ENCODE peak calls at places on chromosome 13, in seven cellular contexts. One of them, this sample, is unnamed. For H3K4me1, H3K36me3 and H3K27me3, the result is how much of the 10 kb centered on the place peaks cover.

GRCh38 chr13:101514695-101515275 is 62.3 kb downstream of the ITGBL1 start:
- DNase-seq in cardiac muscle cell: peak
- DNase-seq in uterus: no peak
- DNase-seq in mammary epithelial cell: peak
- DNase-seq in heart left ventricle: no peak
- DNase-seq in body of pancreas: peak
- DNase-seq in fibroblast of lung: peak
- DNase-seq in this sample: peak

GRCh38 chr13:36432106-36432544 is at the start of gene CCNA1:
- DNase-seq in cardiac muscle cell: peak
- DNase-seq in fibroblast of lung: no peak
- DNase-seq in body of pancreas: peak
- DNase-seq in heart left ventricle: peak
- DNase-seq in uterus: peak
- DNase-seq in mammary epithelial cell: peak
- DNase-seq in this sample: no peak

GRCh38 chr13:43307921-43308433 is 284.6 kb downstream of the DNAJC15 start:
- DNase-seq in heart left ventricle: peak
- DNase-seq in body of pancreas: peak
- DNase-seq in mammary epithelial cell: peak
- DNase-seq in uterus: peak
- DNase-seq in fibroblast of lung: peak
- DNase-seq in cardiac muscle cell: peak
- DNase-seq in this sample: peak

GRCh38 chr13:109816112-109816978 is 30.0 kb upstream of the IRS2 start:
- DNase-seq in mammary epithelial cell: peak
- DNase-seq in cardiac muscle cell: no peak
- DNase-seq in heart left ventricle: no peak
- DNase-seq in uterus: no peak
- DNase-seq in body of pancreas: peak
- DNase-seq in fibroblast of lung: no peak
- DNase-seq in this sample: peak

GRCh38 chr13:31755803-31756212 is 16.5 kb downstream of the RXFP2 start:
- DNase-seq in uterus: no peak
- DNase-seq in cardiac muscle cell: no peak
- DNase-seq in mammary epithelial cell: no peak
- DNase-seq in fibroblast of lung: peak
- DNase-seq in body of pancreas: no peak
- DNase-seq in heart left ventricle: no peak
- DNase-seq in this sample: peak

GRCh38 chr13:73715114-73715909 is 418.9 kb downstream of the KLF12 start:
- DNase-seq in fibroblast of lung: no peak
- DNase-seq in heart left ventricle: no peak
- DNase-seq in mammary epithelial cell: peak
- DNase-seq in body of pancreas: no peak
- DNase-seq in cardiac muscle cell: no peak
- DNase-seq in uterus: no peak
- DNase-seq in this sample: no peak

GRCh38 chr13:110907951-110908898 is 6.6 kb downstream of the ANKRD10 start:
- DNase-seq in heart left ventricle: no peak
- DNase-seq in body of pancreas: peak
- DNase-seq in uterus: no peak
- DNase-seq in cardiac muscle cell: no peak
- DNase-seq in mammary epithelial cell: peak
- DNase-seq in fibroblast of lung: no peak
- DNase-seq in this sample: peak

GRCh38 chr13:112623051-112623711 is 35.2 kb upstream of the TUBGCP3 start:
- DNase-seq in heart left ventricle: no peak
- DNase-seq in uterus: no peak
- DNase-seq in body of pancreas: no peak
- DNase-seq in fibroblast of lung: no peak
- DNase-seq in cardiac muscle cell: no peak
- DNase-seq in mammary epithelial cell: no peak
- DNase-seq in this sample: no peak

GRCh38 chr13:112516218-112516617 is 71.7 kb downstream of the TUBGCP3 start:
- DNase-seq in uterus: no peak
- DNase-seq in heart left ventricle: no peak
- DNase-seq in body of pancreas: no peak
- DNase-seq in cardiac muscle cell: no peak
- DNase-seq in fibroblast of lung: no peak
- DNase-seq in mammary epithelial cell: no peak
- DNase-seq in this sample: no peak

GRCh38 chr13:97491452-97491851 is 57.5 kb downstream of the RAP2A start:
- DNase-seq in mammary epithelial cell: no peak
- DNase-seq in fibroblast of lung: no peak
- DNase-seq in body of pancreas: no peak
- DNase-seq in cardiac muscle cell: no peak
- DNase-seq in heart left ventricle: no peak
- DNase-seq in uterus: no peak
- DNase-seq in this sample: no peak

GRCh38 chr13:99217461-99218101 is 16.9 kb downstream of the UBAC2 start:
- DNase-seq in cardiac muscle cell: no peak
- DNase-seq in heart left ventricle: no peak
- DNase-seq in mammary epithelial cell: no peak
- DNase-seq in uterus: no peak
- DNase-seq in body of pancreas: peak
- DNase-seq in fibroblast of lung: no peak
- DNase-seq in this sample: no peak

GRCh38 chr13:99214232-99214631 is 13.6 kb downstream of the UBAC2 start:
- DNase-seq in cardiac muscle cell: no peak
- DNase-seq in mammary epithelial cell: peak
- DNase-seq in heart left ventricle: no peak
- DNase-seq in body of pancreas: no peak
- DNase-seq in fibroblast of lung: no peak
- DNase-seq in uterus: no peak
- DNase-seq in this sample: no peak

GRCh38 chr13:99214691-99215090 is 14.0 kb downstream of the UBAC2 start:
- DNase-seq in cardiac muscle cell: no peak
- DNase-seq in uterus: no peak
- DNase-seq in body of pancreas: no peak
- DNase-seq in fibroblast of lung: no peak
- DNase-seq in heart left ventricle: no peak
- DNase-seq in mammary epithelial cell: no peak
- DNase-seq in this sample: no peak

GRCh38 chr13:99218126-99218525 is 17.5 kb downstream of the UBAC2 start:
- DNase-seq in uterus: no peak
- DNase-seq in mammary epithelial cell: no peak
- DNase-seq in body of pancreas: no peak
- DNase-seq in cardiac muscle cell: no peak
- DNase-seq in heart left ventricle: no peak
- DNase-seq in fibroblast of lung: no peak
- DNase-seq in this sample: no peak

GRCh38 chr13:99215466-99215865 is 14.8 kb downstream of the UBAC2 start:
- DNase-seq in uterus: no peak
- DNase-seq in cardiac muscle cell: no peak
- DNase-seq in body of pancreas: no peak
- DNase-seq in mammary epithelial cell: no peak
- DNase-seq in fibroblast of lung: no peak
- DNase-seq in heart left ventricle: peak
- DNase-seq in this sample: no peak
- H3K4me1 ChIP-seq in uterus: under half
- H3K4me1 ChIP-seq in cardiac muscle cell: under half
- H3K4me1 ChIP-seq in body of pancreas: under half
- H3K4me1 ChIP-seq in mammary epithelial cell: under half
- H3K4me1 ChIP-seq in fibroblast of lung: under half
- H3K4me1 ChIP-seq in heart left ventricle: under half
- H3K4me1 ChIP-seq in this sample: under half

GRCh38 chr13:26213982-26214381 is 8.1 kb downstream of the RNF6 start:
- DNase-seq in cardiac muscle cell: no peak
- DNase-seq in uterus: no peak
- DNase-seq in mammary epithelial cell: no peak
- DNase-seq in fibroblast of lung: no peak
- DNase-seq in heart left ventricle: no peak
- DNase-seq in body of pancreas: no peak
- DNase-seq in this sample: no peak
- H3K36me3 ChIP-seq in cardiac muscle cell: half or more
- H3K36me3 ChIP-seq in uterus: under half
- H3K36me3 ChIP-seq in mammary epithelial cell: under half
- H3K36me3 ChIP-seq in fibroblast of lung: under half
- H3K36me3 ChIP-seq in heart left ventricle: half or more
- H3K36me3 ChIP-seq in body of pancreas: under half
- H3K36me3 ChIP-seq in this sample: half or more

DNA sequence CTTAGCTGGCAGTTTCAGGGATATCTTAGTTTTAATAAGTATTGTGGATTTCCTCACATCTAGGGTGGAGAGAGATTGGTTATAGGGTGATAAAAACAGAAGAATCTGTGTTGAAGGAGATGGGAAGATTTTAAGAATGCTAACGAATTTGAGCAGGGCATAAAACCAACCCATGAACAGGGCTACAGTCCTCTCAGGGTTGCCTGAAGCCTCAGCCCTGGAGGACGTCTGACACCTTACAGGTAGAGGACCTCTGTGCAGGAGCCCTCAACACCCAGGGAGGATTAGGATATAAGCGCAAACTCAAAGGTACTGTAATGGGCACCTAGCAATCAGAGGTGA is 461 bp upstream of the WASF3 start:
- DNase-seq in uterus: no peak
- DNase-seq in fibroblast of lung: no peak
- DNase-seq in body of pancreas: no peak
- DNase-seq in cardiac muscle cell: no peak
- DNase-seq in heart left ventricle: no peak
- DNase-seq in mammary epithelial cell: no peak
- DNase-seq in this sample: no peak
- H3K27me3 ChIP-seq in uterus: under half
- H3K27me3 ChIP-seq in fibroblast of lung: under half
- H3K27me3 ChIP-seq in body of pancreas: under half
- H3K27me3 ChIP-seq in cardiac muscle cell: under half
- H3K27me3 ChIP-seq in heart left ventricle: under half
- H3K27me3 ChIP-seq in mammary epithelial cell: under half
- H3K27me3 ChIP-seq in this sample: under half

DNA sequence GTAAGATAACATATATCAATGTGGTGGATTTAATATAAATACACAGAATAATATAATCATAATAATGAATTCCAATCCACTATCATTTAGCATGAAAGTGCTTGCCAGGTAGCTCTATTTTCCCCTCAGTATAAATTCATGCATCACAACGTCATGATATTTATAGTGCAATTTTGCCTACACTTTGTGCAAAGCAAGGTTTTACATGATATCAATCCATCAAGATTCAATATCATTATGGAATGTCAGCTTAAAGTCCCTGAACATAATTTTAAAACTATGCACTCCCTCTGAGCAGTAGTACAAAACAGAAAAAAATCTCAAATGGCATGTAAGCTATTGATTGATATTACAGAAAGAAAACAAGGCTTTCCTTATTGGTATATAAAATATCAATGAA is 962.2 kb upstream of the PCDH20 start:
- DNase-seq in fibroblast of lung: no peak
- DNase-seq in body of pancreas: no peak
- DNase-seq in cardiac muscle cell: no peak
- DNase-seq in mammary epithelial cell: no peak
- DNase-seq in heart left ventricle: no peak
- DNase-seq in uterus: no peak
- DNase-seq in this sample: no peak
- H3K4me1 ChIP-seq in fibroblast of lung: under half
- H3K4me1 ChIP-seq in body of pancreas: under half
- H3K4me1 ChIP-seq in cardiac muscle cell: under half
- H3K4me1 ChIP-seq in mammary epithelial cell: under half
- H3K4me1 ChIP-seq in heart left ventricle: under half
- H3K4me1 ChIP-seq in uterus: under half
- H3K4me1 ChIP-seq in this sample: under half

This sample was measured in astrocyte.